ENCODE peak calls at places on chromosomes 6 and 20, in six cellular contexts. E is activated CD8-positive, alpha-beta memory T cell treated with anti-CD3 and anti-CD28 coated beads for 48 hours; D is GDM1; B is kidney tubule cell; Q is pons; O is heart left ventricle. L is an unnamed sample.

GRCh38 chr6:165830761-165831160 is 167.7 kb upstream of the PDE10A start:
- DNase-seq in E (no peak), D (no peak), B (no peak), Q (no peak), O (no peak), L (no peak)

GRCh38 chr6:31204751-31205145 is 34.3 kb upstream of the POU5F1 start:
- DNase-seq in E (no peak), D (no peak), B (peak), Q (no peak), O (no peak), L (no peak)

GRCh38 chr6:113969888-113970807 is 800 bp downstream of the HDAC2 start:
- DNase-seq in E (peak), D (peak), B (peak), Q (peak), O (peak), L (peak)

GRCh38 chr20:17633221-17633849 is 48.7 kb downstream of the RRBP1 start:
- DNase-seq in E (no peak), D (no peak), B (no peak), Q (no peak), O (peak), L (no peak)

GRCh38 chr20:13307562-13308163 is 86.6 kb downstream of the ISM1 start:
- DNase-seq in E (no peak), D (no peak), B (no peak), Q (no peak), O (no peak), L (no peak)

GRCh38 chr20:35001596-35002362 is 46.1 kb downstream of the MYH7B start:
- DNase-seq in E (no peak), D (no peak), B (peak), Q (no peak), O (peak), L (no peak)

GRCh38 chr6:135743476-135743875 is 108.0 kb upstream of the PDE7B start:
- DNase-seq in E (no peak), D (no peak), B (no peak), Q (no peak), O (no peak), L (peak)

GRCh38 chr6:27091661-27092315 is 155.7 kb upstream of the PRSS16 start:
- DNase-seq in E (no peak), D (peak), B (peak), Q (peak), O (no peak), L (peak)

GRCh38 chr20:16368645-16369292 is 204.5 kb downstream of the KIF16B start:
- DNase-seq in E (no peak), D (no peak), B (peak), Q (no peak), O (no peak), L (no peak)

L was measured in mammary epithelial cell.